ENCODE peak calls at places on chromosome 1, in four cellular contexts. F is SK-MEL-5; E is stimulated activated CD8-positive, alpha-beta memory T cell treated with anti-CD3 and anti-CD28 coated beads, Interleukin-4, amount 100 ng/mL, for 48 hours; U is SW480. V is an unnamed sample.

GRCh38 chr1:82227286-82227685 is 426.6 kb downstream of the ADGRL2 start:
- DNase-seq in F (no peak), E (no peak), U (no peak), V (no peak)

GRCh38 chr1:916173-917075 is 7.3 kb upstream of the SAMD11 start:
- DNase-seq in F (no peak), E (no peak), U (no peak), V (no peak)

GRCh38 chr1:169060010-169060722 is 46.3 kb upstream of the ATP1B1 start:
- DNase-seq in F (no peak), E (no peak), U (peak), V (peak)

GRCh38 chr1:101022294-101022693 is 3.3 kb downstream of the DPH5 start:
- DNase-seq in F (peak), E (no peak), U (no peak), V (no peak)

GRCh38 chr1:234613128-234613875 is 3.3 kb upstream of the IRF2BP2 start:
- DNase-seq in F (peak), E (no peak), U (peak), V (peak)

GRCh38 chr1:27504588-27505419 is 14.8 kb upstream of the WASF2 start:
- DNase-seq in F (no peak), E (no peak), U (peak), V (peak)

GRCh38 chr1:160837558-160838205 is 25.0 kb downstream of the CD244 start:
- DNase-seq in F (peak), E (peak), U (peak), V (no peak)

GRCh38 chr1:218315638-218316037 is 29.5 kb upstream of the TGFB2 start:
- DNase-seq in F (no peak), E (no peak), U (no peak), V (no peak)

GRCh38 chr1:212192261-212192998 is 92.8 kb upstream of the PPP2R5A start:
- DNase-seq in F (no peak), E (no peak), U (no peak), V (no peak)